ENCODE peak calls at places on chromosomes 16 and 17, in five cellular contexts. B is mammary epithelial cell, H is neural progenitor cell, W is A549, N is GM12878. Z is an unnamed sample.

GRCh38 chr17:73224663-73225305 is 31.9 kb downstream of the COG1 start:
- DNase-seq in B (peak), H (no peak), W (no peak), N (no peak), Z (no peak)

GRCh38 chr16:79673635-79674034 is 73.1 kb upstream of the MAF start:
- DNase-seq in B (no peak), H (no peak), W (no peak), N (no peak), Z (no peak)

GRCh38 chr17:74860999-74861553 is 1.4 kb upstream of the GRIN2C start:
- DNase-seq in B (no peak), H (peak), W (no peak), N (no peak), Z (no peak)

GRCh38 chr16:56985288-56985961 is 3.9 kb upstream of the NLRC5 start:
- DNase-seq in B (peak), H (no peak), W (peak), N (no peak), Z (peak)

GRCh38 chr17:44324571-44325275 is at the start of gene SLC25A39:
- DNase-seq in B (peak), H (peak), W (peak), N (no peak), Z (peak)

GRCh38 chr16:81879625-81880024 is 100.5 kb downstream of the PLCG2 start:
- DNase-seq in B (no peak), H (peak), W (no peak), N (no peak), Z (no peak)

GRCh38 chr16:23901178-23902131 is 65.7 kb downstream of the PRKCB start:
- DNase-seq in B (no peak), H (peak), W (no peak), N (no peak), Z (no peak)

GRCh38 chr16:12876778-12877177 is 24.6 kb upstream of the SHISA9 start:
- DNase-seq in B (no peak), H (no peak), W (peak), N (no peak), Z (no peak)

GRCh38 chr16:75660726-75661302 is 13.2 kb downstream of the TERF2IP start:
- DNase-seq in B (no peak), H (no peak), W (no peak), N (no peak), Z (no peak)

GRCh38 chr17:36674278-36674650 is 72.9 kb downstream of the MRM1 start:
- DNase-seq in B (no peak), H (no peak), W (no peak), N (no peak), Z (no peak)

GRCh38 chr16:53511403-53512280 is 8.6 kb upstream of the AKTIP start:
- DNase-seq in B (no peak), H (no peak), W (peak), N (no peak), Z (no peak)

GRCh38 chr17:27203241-27203640 is 90.7 kb upstream of the WSB1 start:
- DNase-seq in B (no peak), H (no peak), W (no peak), N (no peak), Z (no peak)

GRCh38 chr16:28609631-28610594 is at the start of gene SULT1A1:
- DNase-seq in B (peak), H (no peak), W (no peak), N (no peak), Z (no peak)

GRCh38 chr16:54430491-54431030 is 144.0 kb upstream of the IRX3 start:
- DNase-seq in B (no peak), H (peak), W (no peak), N (no peak), Z (peak)

GRCh38 chr17:5821057-5821456 is 236.7 kb upstream of the NLRP1 start:
- DNase-seq in B (peak), H (no peak), W (peak), N (no peak), Z (no peak)

GRCh38 chr17:83057793-83058477 is 21.5 kb upstream of the METRNL start:
- DNase-seq in B (no peak), H (peak), W (no peak), N (no peak), Z (no peak)

GRCh38 chr16:9123871-9124270 is 32.4 kb downstream of the HAPSTR1 start:
- DNase-seq in B (peak), H (no peak), W (peak), N (no peak), Z (no peak)

GRCh38 chr17:48024149-48025039 is 13.2 kb downstream of the COPZ2 start:
- DNase-seq in B (peak), H (peak), W (peak), N (no peak), Z (peak)

GRCh38 chr17:8954339-8954738 is 11.2 kb downstream of the PIK3R5 start:
- DNase-seq in B (no peak), H (peak), W (no peak), N (no peak), Z (no peak)

GRCh38 chr16:26993988-26994387 is 72.7 kb upstream of the C16orf82 start:
- DNase-seq in B (no peak), H (no peak), W (no peak), N (no peak), Z (peak)

GRCh38 chr17:30476726-30477082 is 504 bp upstream of the GOSR1 start:
- DNase-seq in B (no peak), H (peak), W (no peak), N (no peak), Z (peak)

GRCh38 chr16:17471745-17472075 is 950 bp upstream of the XYLT1 start:
- DNase-seq in B (peak), H (no peak), W (no peak), N (no peak), Z (peak)

GRCh38 chr16:87254734-87255133 is 62.5 kb downstream of the C16orf95 start:
- DNase-seq in B (no peak), H (no peak), W (no peak), N (no peak), Z (no peak)

GRCh38 chr17:61239953-61240352 is 159.7 kb upstream of the TBX2 start:
- DNase-seq in B (no peak), H (no peak), W (no peak), N (no peak), Z (no peak)

GRCh38 chr16:49739381-49739780 is 116.5 kb downstream of the ZNF423 start:
- DNase-seq in B (no peak), H (peak), W (peak), N (no peak), Z (no peak)

GRCh38 chr17:74852237-74853047 is 7.2 kb downstream of the GRIN2C start:
- DNase-seq in B (peak), H (peak), W (no peak), N (no peak), Z (peak)

GRCh38 chr17:76354747-76355310 is 1.1 kb upstream of the PRPSAP1 start:
- DNase-seq in B (no peak), H (no peak), W (peak), N (no peak), Z (peak)

GRCh38 chr17:67469208-67469980 is 92.3 kb downstream of the PITPNC1 start:
- DNase-seq in B (no peak), H (no peak), W (no peak), N (no peak), Z (no peak)

GRCh38 chr16:55908641-55909040 is 33.5 kb upstream of the CES5A start:
- DNase-seq in B (no peak), H (no peak), W (no peak), N (no peak), Z (no peak)

GRCh38 chr16:48546774-48547173 is 63.2 kb downstream of the N4BP1 start:
- DNase-seq in B (no peak), H (no peak), W (no peak), N (no peak), Z (no peak)

GRCh38 chr16:17359778-17360177 is 111.0 kb downstream of the XYLT1 start:
- DNase-seq in B (peak), H (no peak), W (no peak), N (no peak), Z (peak)

GRCh38 chr16:57711-58110 is 4.1 kb downstream of the SNRNP25 start:
- DNase-seq in B (no peak), H (no peak), W (no peak), N (no peak), Z (peak)

GRCh38 chr17:48149174-48150106 is 41.9 kb downstream of the SNX11 start:
- DNase-seq in B (no peak), H (peak), W (peak), N (no peak), Z (no peak)

GRCh38 chr17:4802228-4802627 is at the start of gene C17orf114:
- DNase-seq in B (no peak), H (no peak), W (no peak), N (no peak), Z (no peak)

GRCh38 chr17:19683117-19683516 is 33.3 kb downstream of the SLC47A2 start:
- DNase-seq in B (no peak), H (no peak), W (no peak), N (no peak), Z (no peak)
- H3K4me2 ChIP-seq in B (no peak), H (no peak), W (no peak), N (no peak), Z (no peak)

DNA sequence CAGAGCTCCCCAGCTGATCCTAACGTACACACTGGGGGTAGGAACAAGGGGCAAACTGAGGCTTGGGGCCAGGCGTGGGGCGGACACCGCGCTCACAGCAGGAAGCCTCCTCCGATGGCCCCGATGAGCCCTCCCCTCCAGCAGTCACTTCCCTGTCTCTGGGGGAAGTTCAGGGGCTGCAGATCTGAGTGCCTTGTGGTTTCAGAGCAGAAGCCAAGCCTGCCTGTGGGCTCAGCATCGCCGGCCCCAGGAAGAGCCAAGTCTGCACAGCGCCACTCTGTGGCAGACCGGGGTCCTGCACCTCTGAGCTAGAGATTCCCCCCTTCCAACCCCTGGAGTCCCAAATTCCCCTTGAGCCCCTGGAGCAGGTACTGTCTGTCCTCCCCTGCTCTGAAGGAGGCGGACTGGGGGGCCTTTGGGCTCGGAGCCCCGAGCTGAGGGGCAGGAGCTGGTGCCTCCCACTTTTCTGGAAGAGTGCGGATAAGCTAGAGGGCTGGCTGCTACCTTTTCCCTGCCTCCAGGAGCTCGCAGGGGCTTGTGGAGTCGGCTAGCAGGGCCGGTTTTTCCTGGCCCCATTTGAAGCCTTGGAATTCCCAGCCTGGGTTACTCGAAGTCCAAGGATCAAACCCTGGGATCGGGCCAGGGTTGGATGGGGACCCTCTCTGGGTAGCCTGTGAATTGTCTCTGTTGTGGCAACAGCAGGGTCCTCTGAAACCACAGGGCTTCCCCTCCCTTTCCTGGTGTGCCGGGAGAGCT is 2.9 kb downstream of the GSE1 start:
- DNase-seq in B (peak), H (peak), W (peak), N (peak), Z (peak)
- H3K4me3 ChIP-seq in B (no peak), H (peak), W (peak), N (peak), Z (no peak)

GRCh38 chr17:78293896-78294295 is 62.5 kb downstream of the TMEM235 start:
- DNase-seq in B (no peak), H (no peak), W (no peak), N (no peak), Z (no peak)
- H3K4me2 ChIP-seq in B (no peak), H (no peak), W (no peak), N (no peak), Z (no peak)

DNA sequence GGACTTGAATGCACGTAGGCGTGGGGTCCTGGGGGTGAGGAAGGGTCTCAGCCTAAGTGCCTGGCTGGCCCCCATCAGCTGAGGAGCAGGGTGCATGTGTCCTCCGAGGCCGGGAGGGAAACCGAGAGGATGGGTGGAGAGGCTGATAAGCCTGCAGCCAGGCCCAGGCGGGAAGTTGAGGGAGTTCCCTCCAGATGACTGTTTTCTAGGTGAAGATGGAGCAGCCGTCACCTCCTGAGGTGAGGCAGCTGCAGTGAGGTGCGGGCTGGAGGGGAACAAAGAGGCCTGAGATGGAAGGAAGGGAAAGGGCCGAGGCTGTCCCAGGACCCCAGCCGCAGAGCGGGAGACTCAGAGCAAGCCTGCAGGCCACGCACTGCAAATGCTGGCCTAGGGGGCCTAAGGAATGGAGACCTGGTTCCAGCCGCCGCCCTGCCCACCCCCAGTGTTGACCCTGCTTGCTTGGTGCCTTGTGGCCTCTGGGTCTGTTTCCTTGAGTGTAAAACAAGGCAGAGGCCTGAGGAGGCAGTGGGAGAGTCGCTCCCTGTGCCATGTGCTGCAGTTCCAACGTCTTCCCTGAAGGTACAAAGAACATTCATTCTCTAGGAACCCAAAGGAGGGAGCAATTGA is 3.0 kb downstream of the PECAM1 start:
- DNase-seq in B (no peak), H (no peak), W (no peak), N (no peak), Z (no peak)
- H3K4me3 ChIP-seq in B (no peak), H (no peak), W (no peak), N (no peak), Z (no peak)

DNA sequence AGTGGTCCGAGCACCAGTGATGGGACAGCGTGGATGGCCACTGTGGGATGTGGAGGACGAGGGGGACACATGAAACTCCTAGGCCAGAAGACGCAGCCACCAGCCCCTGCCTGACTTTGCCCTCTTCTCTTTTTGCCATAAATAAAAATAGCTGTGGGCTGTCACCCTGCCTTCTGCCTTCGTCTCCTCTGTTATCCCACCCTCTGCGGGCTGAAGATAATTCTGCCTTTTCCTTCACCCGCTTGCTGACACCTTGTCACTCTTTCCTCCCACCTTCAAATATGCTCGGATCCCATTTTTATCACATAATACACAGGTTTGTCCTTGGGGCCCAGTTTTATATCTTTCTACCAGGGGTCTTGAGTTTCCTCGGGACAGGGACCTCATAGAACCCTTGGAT is 87.6 kb upstream of the CIBAR2 start:
- DNase-seq in B (no peak), H (no peak), W (no peak), N (no peak), Z (no peak)
- H3K4me2 ChIP-seq in B (no peak), H (no peak), W (no peak), N (no peak), Z (no peak)

GRCh38 chr17:81286491-81287145 is 8.5 kb downstream of the SLC38A10 start:
- DNase-seq in B (no peak), H (no peak), W (no peak), N (no peak), Z (no peak)

GRCh38 chr17:81287155-81287554 is 8.0 kb downstream of the SLC38A10 start:
- DNase-seq in B (no peak), H (no peak), W (no peak), N (no peak), Z (no peak)

GRCh38 chr17:81285894-81286293 is 9.2 kb downstream of the SLC38A10 start:
- DNase-seq in B (no peak), H (no peak), W (no peak), N (no peak), Z (no peak)

GRCh38 chr17:81282876-81283275 is 12.2 kb downstream of the SLC38A10 start:
- DNase-seq in B (no peak), H (no peak), W (no peak), N (no peak), Z (no peak)

DNA sequence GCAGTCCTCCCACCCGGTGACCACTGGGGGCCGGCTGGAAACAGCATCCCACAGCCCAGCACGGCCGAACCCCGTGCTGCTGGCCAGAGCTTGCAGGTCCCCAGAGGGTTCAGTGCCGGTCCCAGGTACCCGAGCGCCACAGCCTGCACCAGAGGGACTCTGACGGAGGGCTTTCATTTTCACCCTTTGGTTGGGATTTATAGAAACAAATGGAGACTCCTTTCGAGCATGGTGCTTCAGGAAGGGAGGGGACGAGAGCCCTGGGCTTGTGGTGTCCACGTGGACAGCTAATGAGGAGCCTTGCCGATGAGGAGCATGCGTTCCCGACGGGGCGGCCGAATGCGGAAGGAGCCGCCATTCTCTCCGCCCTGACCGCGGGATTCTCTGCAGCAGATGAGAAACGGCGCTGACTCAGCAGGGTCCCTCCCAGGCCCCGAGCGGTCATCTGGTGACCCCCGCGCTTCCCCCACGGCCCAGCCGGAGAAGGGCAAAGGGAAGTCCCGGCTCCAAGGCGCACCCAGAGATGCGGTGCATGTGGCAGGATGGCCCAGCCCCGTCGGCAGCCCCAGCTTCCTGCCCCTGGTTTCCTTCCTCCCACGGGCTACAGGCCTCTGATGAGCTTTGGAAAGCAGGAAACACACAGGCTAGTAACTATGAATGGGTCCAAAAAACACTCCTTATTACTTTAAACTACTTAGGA is 9.8 kb downstream of the SLC38A10 start:
- DNase-seq in B (no peak), H (peak), W (no peak), N (no peak), Z (no peak)
- H3K4me3 ChIP-seq in B (no peak), H (no peak), W (no peak), N (peak), Z (no peak)

GRCh38 chr17:56351675-56352074 is 198.4 kb downstream of the ANKFN1 start:
- DNase-seq in B (no peak), H (no peak), W (no peak), N (no peak), Z (no peak)
- H3K4me2 ChIP-seq in B (no peak), H (no peak), W (no peak), N (no peak), Z (no peak)

DNA sequence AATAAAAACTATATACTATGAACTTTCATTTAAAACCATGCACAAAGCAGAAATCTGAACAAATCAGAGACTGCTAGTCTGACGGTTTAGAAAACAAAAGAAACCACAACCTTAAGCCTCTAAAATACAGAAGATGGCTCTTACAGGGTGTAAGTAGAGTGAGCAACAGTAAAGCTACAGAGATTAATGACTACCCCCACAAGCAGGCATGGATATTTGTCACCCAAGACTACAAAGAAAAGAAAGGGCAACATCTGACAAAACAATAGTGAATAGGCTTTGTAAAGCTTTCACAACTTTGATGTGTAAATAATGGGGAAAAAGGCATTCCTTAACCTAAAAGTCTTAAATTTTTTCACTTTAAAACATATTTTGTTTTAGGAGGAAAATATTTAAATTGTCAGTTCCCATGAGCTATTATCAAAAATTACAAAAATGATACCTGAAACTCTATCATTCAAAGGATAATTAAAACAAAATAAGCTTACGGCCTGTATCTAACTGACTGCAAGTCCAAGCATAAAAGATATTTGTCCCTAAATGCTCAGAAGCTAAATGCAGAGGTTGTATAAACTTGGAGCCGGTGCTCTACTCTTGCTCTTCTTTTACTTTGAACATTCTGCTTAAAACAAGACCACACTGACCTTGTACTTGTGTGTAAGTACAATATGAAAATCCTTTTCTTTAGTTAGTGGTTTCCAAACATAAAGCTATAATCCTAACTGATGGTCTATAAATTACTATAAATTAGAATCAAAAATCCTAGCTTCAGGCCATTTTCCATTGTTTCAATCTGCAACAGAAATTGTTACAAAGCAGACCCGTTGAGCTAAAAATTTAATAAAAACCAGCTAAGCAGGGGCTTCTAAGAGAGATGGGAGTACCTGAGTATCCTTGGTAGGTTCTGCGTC is 74.8 kb downstream of the SPAG9 start:
- DNase-seq in B (peak), H (peak), W (no peak), N (no peak), Z (peak)
- H3K4me3 ChIP-seq in B (peak), H (peak), W (no peak), N (no peak), Z (peak)

GRCh38 chr17:45662432-45662831 is 121.7 kb upstream of the CRHR1 start:
- DNase-seq in B (no peak), H (no peak), W (no peak), N (no peak), Z (no peak)
- H3K4me2 ChIP-seq in B (no peak), H (no peak), W (no peak), N (no peak), Z (no peak)

Z was measured in GM23248.